ENCODE peak calls at places on chromosomes 11 and 22, in nine cellular contexts. A, D, T, K, G, N, Y, P and C are unnamed samples.

GRCh38 chr22:32175751-32176644 is 16.9 kb upstream of the C22orf42 start:
- DNase-seq in A (no peak), D (no peak), T (no peak), K (no peak), G (no peak), N (no peak), Y (no peak), P (no peak), C (no peak)

GRCh38 chr11:30635401-30635989 is 49.3 kb upstream of the MPPED2 start:
- DNase-seq in A (no peak), D (no peak), T (no peak), K (peak; percentile 2), G (no peak), N (no peak), Y (peak; percentile 61), P (no peak), C (no peak)

GRCh38 chr11:34855021-34855753 is 61.0 kb downstream of the APIP start:
- DNase-seq in A (no peak), D (no peak), T (no peak), K (no peak), G (no peak), N (peak; percentile 37), Y (no peak), P (peak; percentile 44), C (no peak)

GRCh38 chr22:18979957-18980356 is 43.9 kb upstream of the PRODH start:
- DNase-seq in A (no peak), D (peak; percentile 27), T (no peak), K (no peak), G (no peak), N (no peak), Y (no peak), P (no peak), C (no peak)

GRCh38 chr11:78916759-78917158 is 342.1 kb upstream of the NARS2 start:
- DNase-seq in A (no peak), D (no peak), T (no peak), K (no peak), G (no peak), N (no peak), Y (no peak), P (no peak), C (no peak)

GRCh38 chr22:35749808-35750207 is 32.1 kb downstream of the APOL5 start:
- DNase-seq in A (no peak), D (no peak), T (no peak), K (no peak), G (no peak), N (no peak), Y (no peak), P (no peak), C (no peak)

GRCh38 chr11:47399860-47400812 is 8.3 kb upstream of the SLC39A13 start:
- DNase-seq in A (no peak), D (no peak), T (no peak), K (no peak), G (peak; percentile 59), N (no peak), Y (no peak), P (peak; percentile 47), C (peak; percentile 31)

GRCh38 chr11:45872513-45873356 is 12.7 kb upstream of the MAPK8IP1 start:
- DNase-seq in A (peak; percentile 70), D (peak; percentile 29), T (peak; percentile 41), K (peak; percentile 70), G (no peak), N (peak; percentile 39), Y (no peak), P (no peak), C (no peak)

GRCh38 chr11:75298191-75298590 is 53.3 kb downstream of the ARRB1 start:
- DNase-seq in A (no peak), D (no peak), T (no peak), K (no peak), G (no peak), N (no peak), Y (no peak), P (no peak), C (no peak)

GRCh38 chr11:121476379-121477032 is 23.7 kb upstream of the SORL1-AS1 start:
- DNase-seq in A (no peak), D (peak; percentile 83), T (no peak), K (no peak), G (no peak), N (no peak), Y (no peak), P (no peak), C (no peak)

GRCh38 chr11:18617688-18618340 is 16.3 kb downstream of the SPTY2D1 start:
- DNase-seq in A (no peak), D (no peak), T (no peak), K (no peak), G (no peak), N (no peak), Y (no peak), P (no peak), C (no peak)

GRCh38 chr11:113896156-113896879 is 8.3 kb upstream of the HTR3B start:
- DNase-seq in A (no peak), D (no peak), T (peak; percentile 10), K (peak; percentile 40), G (peak; percentile 28), N (peak; percentile 37), Y (no peak), P (peak; percentile 39), C (peak; percentile 23)

GRCh38 chr11:75432911-75433321 is at the start of gene KLHL35:
- DNase-seq in A (no peak), D (no peak), T (no peak), K (no peak), G (no peak), N (no peak), Y (no peak), P (no peak), C (no peak)

GRCh38 chr22:19884161-19884953 is 29.7 kb upstream of the GNB1L start:
- DNase-seq in A (no peak), D (no peak), T (no peak), K (no peak), G (peak; percentile 11), N (no peak), Y (peak; percentile 56), P (no peak), C (peak; percentile 22)

GRCh38 chr22:37229012-37229804 is 14.9 kb downstream of the RAC2 start:
- DNase-seq in A (peak; percentile 83), D (no peak), T (peak; percentile 43), K (peak; percentile 26), G (no peak), N (no peak), Y (no peak), P (no peak), C (no peak)

GRCh38 chr11:120667281-120667680 is 155.7 kb downstream of the GRIK4 start:
- DNase-seq in A (no peak), D (no peak), T (no peak), K (peak; percentile 12), G (peak; percentile 23), N (no peak), Y (no peak), P (no peak), C (peak; percentile 14)

GRCh38 chr11:63937713-63938480 is 905 bp upstream of the NAA40 start:
- DNase-seq in A (no peak), D (no peak), T (no peak), K (peak; percentile 19), G (no peak), N (no peak), Y (no peak), P (peak; percentile 32), C (no peak)

GRCh38 chr11:119155733-119156492 is 7.1 kb downstream of the ABCG4 start:
- DNase-seq in A (no peak), D (peak; percentile 57), T (peak; percentile 43), K (no peak), G (no peak), N (no peak), Y (no peak), P (peak; percentile 41), C (no peak)

GRCh38 chr11:72039108-72039850 is 40.6 kb downstream of the IL18BP start:
- DNase-seq in A (no peak), D (no peak), T (no peak), K (peak; percentile 84), G (peak; percentile 34), N (peak; percentile 73), Y (no peak), P (peak; percentile 83), C (no peak)

GRCh38 chr11:72041364-72042058 is 38.8 kb downstream of the NUMA1 start:
- DNase-seq in A (peak; percentile 85), D (peak; percentile 31), T (peak; percentile 40), K (peak; percentile 88), G (peak; percentile 70), N (peak; percentile 82), Y (peak; percentile 93), P (peak; percentile 70), C (peak; percentile 88)

GRCh38 chr11:72042059-72042425 is 38.3 kb downstream of the NUMA1 start:
- DNase-seq in A (no peak), D (no peak), T (no peak), K (no peak), G (no peak), N (no peak), Y (no peak), P (no peak), C (no peak)

GRCh38 chr11:72038491-72038890 is 39.8 kb downstream of the IL18BP start:
- DNase-seq in A (peak; percentile 76), D (no peak), T (no peak), K (peak; percentile 40), G (peak; percentile 80), N (peak; percentile 55), Y (peak; percentile 94), P (peak; percentile 61), C (peak; percentile 60)

GRCh38 chr11:72040497-72041363 is 39.6 kb downstream of the NUMA1 start:
- DNase-seq in A (peak; percentile 94), D (peak; percentile 88), T (peak; percentile 72), K (peak; percentile 96), G (peak; percentile 96), N (peak; percentile 97), Y (peak; percentile 99), P (peak; percentile 95), C (peak; percentile 98)
- TF ChIP-seq POLR2A in A (no peak), D (peak; percentile 44), T (no peak), K (no peak), G (peak; percentile 76), N (no peak), Y (peak; percentile 57), P (peak; percentile 52), C (no peak)

DNA sequence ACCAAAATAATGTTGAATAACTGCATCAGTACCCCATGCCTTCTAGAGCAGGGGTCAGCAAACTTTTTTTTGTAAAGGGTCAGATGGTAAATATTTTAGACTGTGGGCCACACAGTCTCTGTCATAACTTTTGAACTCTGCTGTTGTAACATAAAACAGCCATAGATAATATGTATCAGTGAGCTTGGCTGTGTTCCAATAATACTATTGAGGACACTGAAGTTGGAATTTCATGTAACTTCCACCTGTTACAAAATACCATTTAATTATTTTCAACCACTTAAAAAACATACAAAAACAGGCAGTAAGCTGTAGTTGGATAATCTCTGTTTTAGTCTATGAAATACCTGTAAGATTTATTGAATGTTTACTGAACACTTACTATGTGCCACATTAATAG is 55.2 kb downstream of the PICALM start:
- DNase-seq in A (no peak), D (no peak), T (no peak), K (no peak), G (no peak), N (no peak), Y (no peak), P (no peak), C (no peak)
- H3K27ac ChIP-seq in A (no peak overlapping the region), D (no peak overlapping the region), T (no peak overlapping the region), K (no peak overlapping the region), G (no peak overlapping the region), N (no peak overlapping the region), Y (no peak overlapping the region), P (no peak overlapping the region), C (no peak overlapping the region)

GRCh38 chr11:67271548-67272284 is 5.4 kb downstream of the GRK2 start:
- DNase-seq in A (no peak), D (no peak), T (no peak), K (no peak), G (no peak), N (no peak), Y (peak; percentile 62), P (peak; percentile 22), C (peak; percentile 22)
- TF ChIP-seq POLR2A in A (no peak), D (no peak), T (no peak), K (no peak), G (no peak), N (no peak), Y (no peak), P (no peak), C (no peak)

GRCh38 chr22:46830001-46830715 is 67.7 kb downstream of the TBC1D22A start:
- DNase-seq in A (peak; percentile 79), D (no peak), T (no peak), K (peak; percentile 64), G (no peak), N (peak; percentile 53), Y (peak; percentile 82), P (peak; percentile 34), C (peak; percentile 70)
- H3K27ac ChIP-seq in A (peak overlapping the region; percentile 35), D (no peak overlapping the region), T (no peak overlapping the region), K (no peak overlapping the region), G (no peak overlapping the region), N (peak overlapping the region; percentile 16), Y (peak overlapping the region; percentile 83), P (peak overlapping the region; percentile 62), C (no peak overlapping the region)